ENCODE peak calls at places on chromosomes 5 and 9, in nine cellular contexts. L is heart left ventricle, C is Peyer's patch, I is sigmoid colon, U is transverse colon, S is IMR-90, W is erythroblast, F is testis, J is upper lobe of left lung. B is an unnamed sample.

GRCh38 chr5:72767289-72768010 is 49.0 kb upstream of the TNPO1 start:
- DNase-seq in F (no peak), U (no peak), I (no peak), L (no peak), S (no peak), W (no peak), C (no peak), J (no peak), B (no peak)

GRCh38 chr9:76905984-76906861 is at the start of gene PRUNE2:
- DNase-seq in F (peak), L (peak), U (peak), C (peak), I (peak), W (peak), S (peak), J (peak), B (peak)

GRCh38 chr5:6201626-6202025 is 176.7 kb downstream of the MED10 start:
- DNase-seq in J (no peak), F (no peak), I (no peak), L (no peak), W (no peak), C (no peak), S (no peak), U (no peak), B (no peak)

GRCh38 chr9:124267271-124267807 is 9.6 kb downstream of the NEK6 start:
- DNase-seq in U (peak), L (no peak), C (peak), J (peak), F (no peak), I (no peak), W (no peak), S (peak), B (no peak)

GRCh38 chr9:22065431-22065830 is 56.3 kb upstream of the CDKN2B start:
- DNase-seq in F (no peak), S (no peak), L (no peak), I (no peak), C (no peak), J (no peak), U (no peak), W (no peak), B (no peak)

GRCh38 chr5:119368238-119368630 is 12.4 kb downstream of the TNFAIP8 start:
- DNase-seq in F (no peak), I (no peak), U (no peak), C (no peak), J (no peak), W (no peak), S (no peak), L (no peak), B (no peak)

GRCh38 chr5:108148715-108149139 is 233.2 kb downstream of the FBXL17 start:
- DNase-seq in W (no peak), F (peak), U (no peak), I (no peak), L (no peak), C (no peak), S (peak), J (no peak), B (no peak)

GRCh38 chr5:159310492-159310891 is 19.8 kb downstream of the IL12B start:
- DNase-seq in F (no peak), U (peak), J (peak), C (peak), L (no peak), W (no peak), S (no peak), I (no peak), B (no peak)

GRCh38 chr5:41921166-41921565 is 3.9 kb upstream of the FBXO4 start:
- DNase-seq in W (no peak), L (no peak), C (no peak), I (no peak), S (no peak), U (no peak), F (no peak), J (no peak), B (no peak)

GRCh38 chr9:73995836-73996235 is 501.3 kb upstream of the RORB start:
- DNase-seq in W (no peak), U (no peak), J (no peak), L (no peak), S (no peak), C (no peak), F (no peak), I (no peak), B (no peak)

GRCh38 chr9:120916573-120916972 is 10.0 kb downstream of the TRAF1 start:
- DNase-seq in U (no peak), J (no peak), I (peak), S (peak), L (peak), F (peak), W (no peak), C (no peak), B (peak)

GRCh38 chr9:2641033-2641432 is 19.4 kb downstream of the VLDLR start:
- DNase-seq in W (no peak), I (no peak), F (no peak), C (no peak), U (no peak), J (no peak), L (no peak), S (no peak), B (no peak)

GRCh38 chr9:130246126-130246525 is 19.4 kb upstream of the HMCN2 start:
- DNase-seq in C (no peak), W (no peak), L (no peak), J (no peak), S (no peak), I (peak), F (no peak), U (no peak), B (no peak)

GRCh38 chr9:25975667-25976066 is 297.4 kb upstream of the TUSC1 start:
- DNase-seq in C (no peak), W (no peak), L (no peak), J (no peak), S (no peak), F (no peak), I (no peak), U (no peak), B (no peak)

GRCh38 chr5:14211818-14212799 is 69.0 kb downstream of the TRIO start:
- DNase-seq in L (no peak), F (no peak), J (peak), C (peak), S (no peak), I (no peak), U (peak), W (no peak), B (no peak)
- TF ChIP-seq POLR2A in L (no peak), F (no peak), J (no peak), C (no peak), S (no peak), I (no peak), U (no peak), W (no peak), B (no peak)

GRCh38 chr9:104961238-104961637 is 33.3 kb upstream of the ABCA1 start:
- DNase-seq in I (no peak), C (peak), S (peak), L (no peak), U (peak), W (peak), F (no peak), J (peak), B (no peak)

GRCh38 chr9:104961701-104962359 is 33.9 kb upstream of the ABCA1 start:
- DNase-seq in U (peak), L (no peak), F (no peak), I (no peak), W (no peak), S (peak), J (no peak), C (no peak), B (no peak)

GRCh38 chr9:104963076-104963475 is 35.1 kb upstream of the ABCA1 start:
- DNase-seq in J (no peak), L (no peak), C (no peak), S (no peak), F (no peak), U (no peak), W (no peak), I (no peak), B (no peak)

DNA sequence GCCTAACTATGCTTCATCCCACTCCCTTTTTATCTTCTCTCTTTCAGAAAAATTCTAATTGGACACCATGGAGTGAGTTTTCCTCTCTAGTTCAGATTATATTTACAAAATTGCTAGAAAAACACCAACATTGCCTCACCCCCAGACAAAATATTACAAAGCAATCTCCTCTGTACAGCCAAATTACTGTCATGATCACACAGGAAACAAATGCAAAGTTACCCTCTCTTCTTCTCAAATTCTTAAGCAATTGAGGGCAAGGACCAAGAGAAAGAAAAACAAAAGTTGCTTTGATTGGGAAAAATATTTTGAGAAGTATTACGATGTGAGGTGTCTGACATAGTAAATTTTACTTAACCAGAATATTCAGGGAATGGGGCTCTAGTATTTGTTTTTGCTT is 30.8 kb upstream of the ABCA1 start:
- DNase-seq in W (no peak), L (no peak), U (no peak), F (no peak), I (no peak), C (no peak), J (no peak), S (no peak), B (no peak)
- TF ChIP-seq POLR2A in W (no peak), L (no peak), U (no peak), F (no peak), I (no peak), C (no peak), J (no peak), S (no peak), B (no peak)

GRCh38 chr5:10601246-10602030 is 37.6 kb downstream of the ANKRD33B start:
- DNase-seq in U (peak), C (peak), L (peak), J (peak), W (peak), S (peak), I (peak), F (peak), B (peak)
- TF ChIP-seq POLR2A in U (no peak), C (no peak), L (no peak), J (no peak), W (no peak), S (no peak), I (no peak), F (no peak), B (no peak)

GRCh38 chr9:87498816-87499454 is 1.3 kb downstream of the DAPK1 start:
- DNase-seq in U (no peak), I (no peak), S (no peak), L (no peak), W (peak), J (no peak), F (no peak), C (no peak), B (no peak)

GRCh38 chr9:87499455-87500015 is 1.9 kb downstream of the DAPK1 start:
- DNase-seq in S (no peak), F (no peak), I (no peak), U (no peak), L (no peak), J (no peak), W (no peak), C (no peak), B (no peak)

GRCh38 chr9:87497080-87497603 is 525 bp upstream of the DAPK1 start:
- DNase-seq in F (no peak), L (no peak), U (no peak), C (no peak), J (no peak), W (no peak), S (no peak), I (no peak), B (no peak)

GRCh38 chr9:87497604-87498045 is at the start of gene DAPK1:
- DNase-seq in S (no peak), J (peak), U (peak), F (peak), W (peak), I (peak), L (peak), C (peak), B (peak)

DNA sequence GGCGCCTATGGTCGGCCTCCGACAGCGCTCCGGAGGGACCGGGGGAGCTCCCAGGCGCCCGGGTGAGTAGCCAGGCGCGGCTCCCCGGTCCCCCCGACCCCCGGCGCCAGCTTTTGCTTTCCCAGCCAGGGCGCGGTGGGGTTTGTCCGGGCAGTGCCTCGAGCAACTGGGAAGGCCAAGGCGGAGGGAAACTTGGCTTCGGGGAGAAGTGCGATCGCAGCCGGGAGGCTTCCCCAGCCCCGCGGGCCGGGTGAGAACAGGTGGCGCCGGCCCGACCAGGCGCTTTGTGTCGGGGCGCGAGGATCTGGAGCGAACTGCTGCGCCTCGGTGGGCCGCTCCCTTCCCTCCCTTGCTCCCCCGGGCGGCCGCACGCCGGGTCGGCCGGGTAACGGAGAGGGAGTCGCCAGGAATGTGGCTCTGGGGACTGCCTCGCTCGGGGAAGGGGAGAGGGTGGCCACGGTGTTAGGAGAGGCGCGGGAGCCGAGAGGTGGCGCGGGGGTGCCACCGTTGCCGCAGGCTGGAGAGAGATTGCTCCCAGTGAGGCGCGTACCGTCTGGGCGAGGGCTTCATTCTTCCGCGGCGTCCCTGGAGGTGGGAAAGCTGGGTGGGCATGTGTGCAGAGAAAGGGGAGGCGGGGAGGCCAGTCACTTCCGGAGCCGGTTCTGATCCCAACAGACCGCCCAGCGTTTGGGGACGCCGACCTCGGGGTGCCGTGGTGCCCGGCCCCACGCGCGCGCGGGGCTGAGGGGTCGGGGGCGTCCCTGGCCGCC is 564 bp downstream of the DAPK1 start:
- DNase-seq in W (peak), F (peak), C (peak), I (peak), L (peak), U (peak), J (peak), S (no peak), B (peak)
- TF ChIP-seq POLR2A in W (no peak), F (no peak), C (no peak), I (no peak), L (no peak), U (no peak), J (no peak), S (no peak), B (no peak)

DNA sequence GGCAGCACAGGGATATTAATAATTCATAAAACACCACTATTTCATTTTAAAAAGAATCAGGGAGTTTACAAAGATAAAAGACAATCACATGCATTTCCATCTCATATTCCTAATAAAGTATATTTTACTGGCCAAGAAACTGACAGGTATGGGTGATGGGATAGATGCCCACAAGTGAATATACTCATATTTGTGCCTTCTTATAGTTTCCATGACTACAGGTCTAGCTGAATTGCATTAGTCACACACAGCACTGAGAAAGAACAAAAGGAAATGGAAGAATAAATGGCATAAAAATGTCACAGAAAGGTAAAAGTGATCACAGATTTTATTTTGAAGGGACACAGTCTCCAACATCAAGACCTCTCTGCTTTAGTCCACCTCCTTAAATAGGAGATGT is 193.5 kb downstream of the PLK2 start:
- DNase-seq in I (no peak), C (no peak), W (no peak), J (no peak), F (no peak), L (no peak), S (peak), U (no peak), B (no peak)
- TF ChIP-seq POLR2A in I (no peak), C (no peak), W (no peak), J (no peak), F (no peak), L (no peak), S (no peak), U (no peak), B (no peak)